ENCODE peak calls at places on chromosomes 1 and 21, in ten cellular contexts. C is fibroblast of pulmonary artery; T is SK-N-SH; X is choroid plexus epithelial cell; Y is hepatocyte; M is Peyer's patch; G is left ventricle myocardium inferior; F is HFFc6; O is GM23338; E is CD8-positive, alpha-beta T cell. I is an unnamed sample.

GRCh38 chr1:36199934-36200741 is 24.1 kb upstream of the THRAP3 start:
- DNase-seq in C (peak; percentile 86), T (no peak), X (peak; percentile 44), Y (no peak), M (no peak), G (peak; percentile 30), F (peak; percentile 11), O (no peak), E (no peak), I (no peak)

GRCh38 chr1:17866451-17867029 is 111.4 kb downstream of the ACTL8 start:
- DNase-seq in C (peak; percentile 86), T (no peak), X (peak; percentile 83), Y (peak; percentile 39), M (no peak), G (no peak), F (peak; percentile 91), O (no peak), E (no peak), I (no peak)

GRCh38 chr1:183242556-183242955 is 56.5 kb downstream of the LAMC2 start:
- DNase-seq in C (no peak), T (no peak), X (no peak), Y (no peak), M (no peak), G (no peak), F (no peak), O (no peak), E (no peak), I (no peak)

GRCh38 chr1:14435368-14436023 is 163.0 kb upstream of the KAZN start:
- DNase-seq in C (no peak), T (peak; percentile 24), X (no peak), Y (peak; percentile 27), M (no peak), G (no peak), F (no peak), O (peak; percentile 75), E (no peak), I (peak; percentile 23)

GRCh38 chr21:45141507-45141906 is 67.1 kb downstream of the ADARB1 start:
- DNase-seq in C (no peak), T (no peak), X (no peak), Y (no peak), M (no peak), G (no peak), F (no peak), O (no peak), E (no peak), I (no peak)

GRCh38 chr1:234621657-234622335 is 11.8 kb upstream of the IRF2BP2 start:
- DNase-seq in C (peak; percentile 77), T (no peak), X (peak; percentile 81), Y (no peak), M (no peak), G (peak; percentile 25), F (peak; percentile 74), O (no peak), E (no peak), I (no peak)

GRCh38 chr21:40765771-40766170 is 81.2 kb downstream of the DSCAM start:
- DNase-seq in C (no peak), T (no peak), X (no peak), Y (no peak), M (no peak), G (no peak), F (no peak), O (no peak), E (no peak), I (peak; percentile 27)

GRCh38 chr1:229563701-229564100 is 5.2 kb upstream of the ABCB10 start:
- DNase-seq in C (peak; percentile 63), T (no peak), X (peak; percentile 81), Y (no peak), M (no peak), G (no peak), F (no peak), O (no peak), E (no peak), I (no peak)

GRCh38 chr1:24744911-24745710 is at the start of gene CLIC4:
- DNase-seq in C (peak; percentile 99), T (peak; percentile 97), X (peak; percentile 100), Y (peak; percentile 100), M (peak; percentile 100), G (peak; percentile 100), F (peak; percentile 98), O (peak; percentile 100), E (peak; percentile 99), I (peak; percentile 100)

DNA sequence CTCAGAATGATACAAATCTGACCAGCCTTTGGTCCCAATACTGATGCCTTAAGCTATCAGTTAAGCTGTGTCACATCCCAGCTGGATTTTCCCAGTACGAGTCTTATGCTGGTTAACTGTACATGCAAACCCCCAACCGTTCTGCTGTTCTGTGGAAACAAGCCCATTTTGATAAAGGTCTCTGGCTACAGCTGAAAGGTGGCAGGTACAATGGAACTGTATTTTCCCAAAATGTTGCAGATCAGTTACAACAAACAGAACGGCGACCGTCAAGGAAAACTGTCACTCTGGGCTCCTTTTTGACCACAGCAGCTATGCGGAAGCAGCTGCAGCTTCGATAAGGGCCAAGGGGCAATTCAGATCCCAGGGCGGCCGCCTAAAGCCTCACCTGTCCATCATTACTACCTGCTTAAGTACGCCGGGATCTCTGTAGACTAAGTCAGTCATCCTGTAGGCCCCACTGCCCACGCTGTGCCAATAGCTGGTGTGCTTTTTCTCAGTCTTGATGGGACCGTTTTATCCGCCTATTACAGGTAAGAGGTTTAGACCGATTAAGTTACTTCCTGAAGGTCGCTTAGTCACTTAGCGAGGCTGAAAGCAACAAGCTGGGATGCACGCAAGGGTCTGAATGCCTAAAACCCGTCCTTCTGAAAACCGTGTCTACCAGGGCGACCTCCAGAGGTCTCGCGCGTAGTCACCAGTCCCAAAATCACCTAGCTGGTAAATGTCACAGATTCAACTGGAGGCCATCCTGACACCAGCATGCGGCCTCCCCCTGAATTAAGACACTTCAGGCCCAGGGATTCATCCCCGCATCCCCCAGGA is 11.1 kb upstream of the RAB42 start:
- DNase-seq in C (peak; percentile 44), T (peak; percentile 73), X (peak; percentile 39), Y (peak; percentile 50), M (peak; percentile 75), G (no peak), F (peak; percentile 52), O (peak; percentile 34), E (peak; percentile 37), I (peak; percentile 19)
- TF ChIP-seq CTCF in C (peak; percentile 21), T (peak; percentile 42), X (no peak), Y (no peak), M (no peak), G (no peak), F (peak; percentile 43), O (no peak), E (peak; percentile 43), I (no peak)

DNA sequence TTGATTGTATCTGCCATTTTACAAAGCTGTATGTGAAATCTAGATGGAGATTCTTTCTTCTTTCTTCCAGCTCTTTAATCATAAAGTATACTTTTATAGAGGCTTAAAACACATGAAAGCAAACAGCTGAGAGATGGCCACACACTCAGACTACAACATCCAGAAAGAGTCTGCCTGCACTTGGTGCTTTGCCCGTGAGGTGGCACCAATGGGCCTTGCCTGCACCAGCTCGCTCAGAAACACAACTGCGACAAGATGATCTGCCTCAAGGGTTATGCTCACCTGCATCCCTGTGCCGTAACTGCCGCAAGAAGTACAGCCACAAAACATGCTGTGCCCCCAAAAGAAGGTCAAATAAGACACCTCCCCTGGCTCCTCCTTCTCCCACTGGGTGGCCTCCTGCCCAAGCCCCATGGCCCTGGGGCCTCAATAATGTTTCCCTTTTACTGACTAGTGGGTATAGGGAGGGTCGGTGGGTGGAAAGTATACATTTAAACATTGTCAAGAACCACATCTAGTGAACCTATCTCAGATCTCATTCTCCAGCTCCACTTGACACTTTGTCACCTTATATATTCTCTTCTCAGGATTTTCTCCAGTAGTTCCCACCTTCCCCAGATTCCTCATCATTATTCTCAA is 66.7 kb upstream of the ANGPTL3 start:
- DNase-seq in C (peak; percentile 63), T (peak; percentile 11), X (peak; percentile 77), Y (peak; percentile 72), M (peak; percentile 64), G (peak; percentile 18), F (peak; percentile 19), O (peak; percentile 86), E (no peak), I (peak; percentile 46)
- TF ChIP-seq CTCF in C (peak; percentile 69), T (peak; percentile 60), X (peak; percentile 92), Y (peak; percentile 71), M (peak; percentile 53), G (peak; percentile 70), F (peak; percentile 63), O (peak; percentile 78), E (no peak), I (peak; percentile 48)

GRCh38 chr1:2322593-2323295 is 68.6 kb downstream of the MORN1 start:
- DNase-seq in C (no peak), T (no peak), X (no peak), Y (peak; percentile 61), M (no peak), G (no peak), F (no peak), O (no peak), E (no peak), I (no peak)

GRCh38 chr1:2323575-2323974 is 67.8 kb downstream of the MORN1 start:
- DNase-seq in C (no peak), T (no peak), X (no peak), Y (no peak), M (no peak), G (no peak), F (no peak), O (no peak), E (no peak), I (no peak)

GRCh38 chr1:2320760-2321159 is 70.6 kb downstream of the MORN1 start:
- DNase-seq in C (no peak), T (no peak), X (no peak), Y (no peak), M (no peak), G (no peak), F (no peak), O (no peak), E (no peak), I (no peak)

GRCh38 chr1:2321258-2321657 is 70.1 kb downstream of the MORN1 start:
- DNase-seq in C (no peak), T (no peak), X (no peak), Y (no peak), M (no peak), G (no peak), F (no peak), O (no peak), E (no peak), I (no peak)

DNA sequence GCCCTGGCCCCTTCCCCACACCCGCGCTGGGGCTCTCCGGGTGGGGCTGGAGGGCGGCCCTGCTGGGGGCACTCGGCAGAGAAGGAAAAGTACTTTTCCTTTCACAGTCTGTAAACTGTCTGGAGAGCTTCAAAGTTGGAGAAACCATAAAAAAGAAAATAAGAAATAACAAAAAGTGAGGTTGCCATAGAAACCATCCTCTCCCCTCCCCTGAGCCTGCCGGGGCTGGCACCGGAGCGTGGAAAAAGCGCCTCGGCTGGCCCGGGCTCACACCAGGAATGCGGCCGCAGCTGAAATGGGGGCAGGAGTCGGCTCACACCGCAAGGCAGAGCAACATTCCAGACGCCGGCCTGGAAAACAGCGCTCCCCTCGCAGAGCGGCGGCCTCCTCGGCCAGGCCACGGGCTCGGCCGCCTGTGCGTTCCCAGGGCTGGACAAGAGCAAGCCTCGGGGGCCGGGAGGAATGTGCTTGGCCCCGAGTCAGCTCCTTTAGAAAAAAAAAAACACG is 69.2 kb downstream of the MORN1 start:
- DNase-seq in C (peak; percentile 91), T (no peak), X (peak; percentile 96), Y (peak; percentile 93), M (no peak), G (peak; percentile 75), F (peak; percentile 87), O (peak; percentile 67), E (no peak), I (peak; percentile 87)
- TF ChIP-seq CTCF in C (no peak), T (no peak), X (peak; percentile 33), Y (peak; percentile 9), M (no peak), G (peak; percentile 25), F (peak; percentile 29), O (no peak), E (no peak), I (no peak)

GRCh38 chr1:3403388-3404179 is 50.9 kb upstream of the ARHGEF16 start:
- DNase-seq in C (no peak), T (no peak), X (no peak), Y (no peak), M (no peak), G (no peak), F (no peak), O (peak; percentile 74), E (no peak), I (peak; percentile 71)
- TF ChIP-seq CTCF in C (no peak), T (no peak), X (peak; percentile 42), Y (peak; percentile 40), M (no peak), G (peak; percentile 28), F (peak; percentile 65), O (peak; percentile 51), E (no peak), I (peak; percentile 54)

I was measured in nephron progenitor cell.